ENCODE peak calls at places on chromosomes 16 and 17, in five cellular contexts. R is Daoy, Z is HEK293T, B is frontal cortex, O is A549. V is an unnamed sample.

GRCh38 chr17:55500103-55500502 is 11.1 kb downstream of the SMIM36 start:
- DNase-seq in B (no peak), Z (no peak), R (no peak), O (no peak), V (no peak)

GRCh38 chr17:75874323-75875181 is 3.8 kb downstream of the TRIM47 start:
- DNase-seq in Z (no peak), R (no peak), O (no peak), B (no peak), V (no peak)

GRCh38 chr17:35889818-35890773 is 9.9 kb upstream of the CCL5 start:
- DNase-seq in R (peak; percentile 68), B (peak; percentile 20), Z (no peak), O (no peak), V (peak; percentile 27)

GRCh38 chr17:21239680-21240374 is 13.4 kb downstream of the NATD1 start:
- DNase-seq in B (no peak), O (peak; percentile 84), R (no peak), Z (peak; percentile 64), V (peak; percentile 38)

GRCh38 chr17:40622509-40622928 is 25.1 kb downstream of the SMARCE1 start:
- DNase-seq in B (no peak), O (no peak), R (no peak), Z (no peak), V (peak; percentile 16)

GRCh38 chr17:48616719-48617514 is 1.8 kb upstream of the HOXB8 start:
- DNase-seq in O (no peak), R (no peak), Z (no peak), B (no peak), V (no peak)

GRCh38 chr16:81624718-81625543 is 154.2 kb upstream of the PLCG2 start:
- DNase-seq in Z (no peak), R (no peak), O (no peak), B (no peak), V (no peak)

GRCh38 chr17:47927821-47928400 is 13.5 kb upstream of the PNPO start:
- DNase-seq in B (no peak), O (no peak), R (no peak), Z (no peak), V (no peak)

GRCh38 chr17:83098241-83099085 is 19.1 kb downstream of the METRNL start:
- DNase-seq in R (no peak), B (no peak), O (no peak), Z (no peak), V (no peak)

GRCh38 chr16:66928702-66929388 is 3.5 kb upstream of the RRAD start:
- DNase-seq in O (no peak), R (peak; percentile 63), B (no peak), Z (no peak), V (peak; percentile 51)

GRCh38 chr16:81652798-81653505 is 126.1 kb upstream of the PLCG2 start:
- DNase-seq in Z (no peak), O (no peak), R (no peak), B (no peak), V (no peak)

GRCh38 chr16:69217433-69217832 is 30.5 kb downstream of the SNTB2 start:
- DNase-seq in B (no peak), Z (no peak), R (peak; percentile 47), O (peak; percentile 53), V (no peak)

GRCh38 chr17:79039171-79039570 is 15.2 kb downstream of the C1QTNF1 start:
- DNase-seq in B (no peak), R (no peak), O (no peak), Z (no peak), V (no peak)

GRCh38 chr17:9401434-9401833 is 174.2 kb downstream of the STX8 start:
- DNase-seq in R (peak; percentile 20), Z (no peak), O (peak; percentile 28), B (no peak), V (no peak)